ENCODE peak calls at places on chromosomes 13 and 19, in four cellular contexts. One of them, this sample, is unnamed.

GRCh38 chr19:6738726-6739389 is 622 bp upstream of the TRIP10 start:
- DNase-seq in effector memory CD4-positive, alpha-beta T cell: no peak
- DNase-seq in right lobe of liver: peak
- DNase-seq in brain microvascular endothelial cell: no peak
- DNase-seq in this sample: no peak

GRCh38 chr13:44930907-44931676 is 58.2 kb downstream of the NUFIP1 start:
- DNase-seq in effector memory CD4-positive, alpha-beta T cell: no peak
- DNase-seq in right lobe of liver: no peak
- DNase-seq in brain microvascular endothelial cell: peak
- DNase-seq in this sample: no peak

GRCh38 chr13:71517004-71517403 is 350.0 kb downstream of the DACH1 start:
- DNase-seq in effector memory CD4-positive, alpha-beta T cell: no peak
- DNase-seq in brain microvascular endothelial cell: peak
- DNase-seq in right lobe of liver: no peak
- DNase-seq in this sample: no peak

GRCh38 chr13:33751151-33751550 is 66.8 kb upstream of the RFC3 start:
- DNase-seq in effector memory CD4-positive, alpha-beta T cell: no peak
- DNase-seq in right lobe of liver: no peak
- DNase-seq in brain microvascular endothelial cell: peak
- DNase-seq in this sample: no peak

GRCh38 chr13:93700115-93700514 is 473.5 kb downstream of the GPC6 start:
- DNase-seq in right lobe of liver: no peak
- DNase-seq in brain microvascular endothelial cell: peak
- DNase-seq in effector memory CD4-positive, alpha-beta T cell: no peak
- DNase-seq in this sample: no peak

GRCh38 chr19:7907122-7907521 is 3.4 kb downstream of the MAP2K7 start:
- DNase-seq in effector memory CD4-positive, alpha-beta T cell: no peak
- DNase-seq in right lobe of liver: no peak
- DNase-seq in brain microvascular endothelial cell: no peak
- DNase-seq in this sample: no peak

GRCh38 chr13:112724788-112725345 is 35.0 kb downstream of the ATP11A start:
- DNase-seq in effector memory CD4-positive, alpha-beta T cell: no peak
- DNase-seq in brain microvascular endothelial cell: no peak
- DNase-seq in right lobe of liver: no peak
- DNase-seq in this sample: no peak

GRCh38 chr13:49664606-49665005 is 26.7 kb downstream of the EBPL start:
- DNase-seq in right lobe of liver: no peak
- DNase-seq in effector memory CD4-positive, alpha-beta T cell: no peak
- DNase-seq in brain microvascular endothelial cell: no peak
- DNase-seq in this sample: no peak

GRCh38 chr13:42190529-42190928 is 81.4 kb upstream of the AKAP11 start:
- DNase-seq in right lobe of liver: no peak
- DNase-seq in effector memory CD4-positive, alpha-beta T cell: no peak
- DNase-seq in brain microvascular endothelial cell: no peak
- DNase-seq in this sample: no peak

GRCh38 chr13:95540848-95541247 is 11.7 kb upstream of the CLDN10 start:
- DNase-seq in brain microvascular endothelial cell: no peak
- DNase-seq in right lobe of liver: no peak
- DNase-seq in effector memory CD4-positive, alpha-beta T cell: no peak
- DNase-seq in this sample: no peak

GRCh38 chr19:16285769-16286564 is 38.7 kb upstream of the KLF2 start:
- DNase-seq in effector memory CD4-positive, alpha-beta T cell: no peak
- DNase-seq in right lobe of liver: no peak
- DNase-seq in brain microvascular endothelial cell: no peak
- DNase-seq in this sample: no peak

GRCh38 chr13:29175245-29175873 is 355.2 kb downstream of the MTUS2 start:
- DNase-seq in right lobe of liver: no peak
- DNase-seq in brain microvascular endothelial cell: no peak
- DNase-seq in effector memory CD4-positive, alpha-beta T cell: no peak
- DNase-seq in this sample: no peak

GRCh38 chr13:76638882-76639281 is 247.3 kb downstream of the KCTD12 start:
- DNase-seq in right lobe of liver: no peak
- DNase-seq in brain microvascular endothelial cell: peak
- DNase-seq in effector memory CD4-positive, alpha-beta T cell: no peak
- DNase-seq in this sample: no peak

GRCh38 chr13:73945871-73946270 is 188.3 kb downstream of the KLF12 start:
- DNase-seq in right lobe of liver: no peak
- DNase-seq in brain microvascular endothelial cell: no peak
- DNase-seq in effector memory CD4-positive, alpha-beta T cell: no peak
- DNase-seq in this sample: no peak

GRCh38 chr19:41324231-41324702 is 14.3 kb downstream of the CCDC97 start:
- DNase-seq in right lobe of liver: no peak
- DNase-seq in brain microvascular endothelial cell: no peak
- DNase-seq in effector memory CD4-positive, alpha-beta T cell: no peak
- DNase-seq in this sample: no peak

GRCh38 chr13:20126460-20127262 is 34.2 kb downstream of the GJA3 start:
- DNase-seq in effector memory CD4-positive, alpha-beta T cell: no peak
- DNase-seq in right lobe of liver: no peak
- DNase-seq in brain microvascular endothelial cell: no peak
- DNase-seq in this sample: no peak

GRCh38 chr13:95462801-95463200 is 89.7 kb upstream of the CLDN10 start:
- DNase-seq in right lobe of liver: no peak
- DNase-seq in brain microvascular endothelial cell: no peak
- DNase-seq in effector memory CD4-positive, alpha-beta T cell: no peak
- DNase-seq in this sample: no peak

GRCh38 chr13:32165791-32166190 is 134.2 kb downstream of the FRY start:
- DNase-seq in effector memory CD4-positive, alpha-beta T cell: no peak
- DNase-seq in right lobe of liver: no peak
- DNase-seq in brain microvascular endothelial cell: no peak
- DNase-seq in this sample: peak

GRCh38 chr19:16347706-16348105 is 23.1 kb downstream of the KLF2 start:
- DNase-seq in effector memory CD4-positive, alpha-beta T cell: no peak
- DNase-seq in right lobe of liver: no peak
- DNase-seq in brain microvascular endothelial cell: no peak
- DNase-seq in this sample: no peak

GRCh38 chr13:77509221-77509620 is 26.3 kb upstream of the SCEL start:
- DNase-seq in effector memory CD4-positive, alpha-beta T cell: no peak
- DNase-seq in right lobe of liver: no peak
- DNase-seq in brain microvascular endothelial cell: peak
- DNase-seq in this sample: peak

GRCh38 chr13:73000027-73000674 is 58.7 kb upstream of the KLF5 start:
- DNase-seq in brain microvascular endothelial cell: no peak
- DNase-seq in effector memory CD4-positive, alpha-beta T cell: no peak
- DNase-seq in right lobe of liver: no peak
- DNase-seq in this sample: peak

GRCh38 chr19:30168760-30169159 is 203.4 kb upstream of the ZNF536 start:
- DNase-seq in brain microvascular endothelial cell: no peak
- DNase-seq in effector memory CD4-positive, alpha-beta T cell: no peak
- DNase-seq in right lobe of liver: no peak
- DNase-seq in this sample: no peak

GRCh38 chr13:101401196-101401595 is 15.1 kb downstream of the NALCN start:
- DNase-seq in brain microvascular endothelial cell: no peak
- DNase-seq in effector memory CD4-positive, alpha-beta T cell: no peak
- DNase-seq in right lobe of liver: no peak
- DNase-seq in this sample: no peak

GRCh38 chr13:113151745-113152707 is 6.4 kb upstream of the PROZ start:
- DNase-seq in effector memory CD4-positive, alpha-beta T cell: no peak
- DNase-seq in right lobe of liver: no peak
- DNase-seq in brain microvascular endothelial cell: peak
- DNase-seq in this sample: no peak

GRCh38 chr13:71661921-71662320 is 205.1 kb downstream of the DACH1 start:
- DNase-seq in effector memory CD4-positive, alpha-beta T cell: no peak
- DNase-seq in right lobe of liver: no peak
- DNase-seq in brain microvascular endothelial cell: peak
- DNase-seq in this sample: peak

GRCh38 chr13:99892866-99893504 is 78.6 kb downstream of the ZIC5 start:
- DNase-seq in brain microvascular endothelial cell: no peak
- DNase-seq in right lobe of liver: no peak
- DNase-seq in effector memory CD4-positive, alpha-beta T cell: no peak
- DNase-seq in this sample: no peak
- H3K27ac ChIP-seq in brain microvascular endothelial cell: no peak
- H3K27ac ChIP-seq in right lobe of liver: no peak
- H3K27ac ChIP-seq in effector memory CD4-positive, alpha-beta T cell: no peak
- H3K27ac ChIP-seq in this sample: no peak

GRCh38 chr13:46388308-46388707 is 1.3 kb upstream of the RUBCNL start:
- DNase-seq in effector memory CD4-positive, alpha-beta T cell: no peak
- DNase-seq in right lobe of liver: no peak
- DNase-seq in brain microvascular endothelial cell: no peak
- DNase-seq in this sample: no peak

GRCh38 chr13:46386996-46387851 is at the start of gene RUBCNL:
- DNase-seq in effector memory CD4-positive, alpha-beta T cell: no peak
- DNase-seq in brain microvascular endothelial cell: peak
- DNase-seq in right lobe of liver: peak
- DNase-seq in this sample: no peak

GRCh38 chr13:46383383-46383782 is 3.7 kb downstream of the RUBCNL start:
- DNase-seq in right lobe of liver: no peak
- DNase-seq in effector memory CD4-positive, alpha-beta T cell: no peak
- DNase-seq in brain microvascular endothelial cell: no peak
- DNase-seq in this sample: no peak

GRCh38 chr13:46386426-46386995 is 541 bp downstream of the RUBCNL start:
- DNase-seq in right lobe of liver: no peak
- DNase-seq in brain microvascular endothelial cell: no peak
- DNase-seq in effector memory CD4-positive, alpha-beta T cell: no peak
- DNase-seq in this sample: no peak

GRCh38 chr13:46385946-46386345 is 1.1 kb downstream of the RUBCNL start:
- DNase-seq in effector memory CD4-positive, alpha-beta T cell: no peak
- DNase-seq in brain microvascular endothelial cell: no peak
- DNase-seq in right lobe of liver: no peak
- DNase-seq in this sample: no peak
- H3K27ac ChIP-seq in effector memory CD4-positive, alpha-beta T cell: no peak
- H3K27ac ChIP-seq in brain microvascular endothelial cell: no peak
- H3K27ac ChIP-seq in right lobe of liver: no peak
- H3K27ac ChIP-seq in this sample: no peak

DNA sequence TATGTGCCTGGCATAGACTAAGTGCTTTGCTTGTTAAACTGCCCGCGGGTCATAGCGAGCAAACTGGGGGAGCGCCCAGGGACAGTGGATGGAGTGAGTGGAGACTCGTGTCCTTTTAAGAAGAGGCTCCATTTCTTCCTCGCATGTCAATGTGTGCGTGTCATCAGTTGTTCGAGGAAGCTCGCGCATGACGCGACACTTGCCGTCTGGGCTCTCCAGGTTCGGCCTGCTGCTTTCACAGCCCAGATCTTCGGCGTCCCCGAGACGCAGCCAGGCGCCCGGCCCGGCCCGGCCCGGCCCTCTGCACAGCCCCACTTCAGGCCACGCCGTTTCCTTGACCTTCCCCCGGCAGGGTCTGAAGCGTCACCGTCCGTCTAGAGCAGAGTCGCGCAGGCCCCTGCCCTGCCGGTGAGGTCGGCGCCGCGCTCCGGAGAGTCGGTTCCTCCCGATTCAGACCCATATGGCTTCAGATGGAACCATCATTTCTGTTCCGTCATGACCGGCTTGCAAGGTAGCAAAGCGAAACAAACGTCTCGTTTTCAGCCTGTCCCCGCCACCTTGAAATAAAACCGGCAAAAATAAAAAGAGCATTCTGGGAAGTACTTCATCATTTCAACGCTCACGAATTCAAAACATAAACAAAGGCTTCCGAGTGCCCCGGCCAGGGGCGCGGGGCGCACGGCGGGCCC is 604 bp upstream of the ARHGEF7 start:
- DNase-seq in brain microvascular endothelial cell: peak
- DNase-seq in right lobe of liver: peak
- DNase-seq in effector memory CD4-positive, alpha-beta T cell: no peak
- DNase-seq in this sample: no peak
- H3K27ac ChIP-seq in brain microvascular endothelial cell: peak
- H3K27ac ChIP-seq in right lobe of liver: peak
- H3K27ac ChIP-seq in effector memory CD4-positive, alpha-beta T cell: no peak
- H3K27ac ChIP-seq in this sample: no peak

GRCh38 chr19:2050349-2050990 is 574 bp downstream of the MKNK2 start:
- DNase-seq in right lobe of liver: peak
- DNase-seq in effector memory CD4-positive, alpha-beta T cell: no peak
- DNase-seq in brain microvascular endothelial cell: no peak
- DNase-seq in this sample: no peak

GRCh38 chr19:2049741-2050348 is 1.2 kb downstream of the MKNK2 start:
- DNase-seq in brain microvascular endothelial cell: peak
- DNase-seq in right lobe of liver: peak
- DNase-seq in effector memory CD4-positive, alpha-beta T cell: peak
- DNase-seq in this sample: no peak

GRCh38 chr19:2053601-2054389 is 2.8 kb upstream of the MKNK2 start:
- DNase-seq in right lobe of liver: peak
- DNase-seq in brain microvascular endothelial cell: no peak
- DNase-seq in effector memory CD4-positive, alpha-beta T cell: no peak
- DNase-seq in this sample: no peak

GRCh38 chr19:2050991-2051770 is at the start of gene MKNK2:
- DNase-seq in effector memory CD4-positive, alpha-beta T cell: peak
- DNase-seq in right lobe of liver: peak
- DNase-seq in brain microvascular endothelial cell: peak
- DNase-seq in this sample: no peak

GRCh38 chr19:2051771-2052704 is 994 bp upstream of the MKNK2 start:
- DNase-seq in right lobe of liver: peak
- DNase-seq in brain microvascular endothelial cell: no peak
- DNase-seq in effector memory CD4-positive, alpha-beta T cell: peak
- DNase-seq in this sample: no peak
- H3K27ac ChIP-seq in right lobe of liver: peak
- H3K27ac ChIP-seq in brain microvascular endothelial cell: no peak
- H3K27ac ChIP-seq in effector memory CD4-positive, alpha-beta T cell: peak
- H3K27ac ChIP-seq in this sample: peak

GRCh38 chr13:40963927-40964326 is 55.2 kb downstream of the ELF1 start:
- DNase-seq in effector memory CD4-positive, alpha-beta T cell: no peak
- DNase-seq in right lobe of liver: no peak
- DNase-seq in brain microvascular endothelial cell: no peak
- DNase-seq in this sample: peak

GRCh38 chr13:40958655-40959054 is 60.5 kb downstream of the ELF1 start:
- DNase-seq in effector memory CD4-positive, alpha-beta T cell: no peak
- DNase-seq in brain microvascular endothelial cell: no peak
- DNase-seq in right lobe of liver: no peak
- DNase-seq in this sample: no peak

GRCh38 chr13:40960721-40961120 is 58.4 kb downstream of the ELF1 start:
- DNase-seq in right lobe of liver: no peak
- DNase-seq in brain microvascular endothelial cell: no peak
- DNase-seq in effector memory CD4-positive, alpha-beta T cell: no peak
- DNase-seq in this sample: no peak

GRCh38 chr13:40961224-40961623 is 57.9 kb downstream of the ELF1 start:
- DNase-seq in right lobe of liver: no peak
- DNase-seq in effector memory CD4-positive, alpha-beta T cell: no peak
- DNase-seq in brain microvascular endothelial cell: no peak
- DNase-seq in this sample: no peak

GRCh38 chr13:40961826-40962225 is 57.3 kb downstream of the ELF1 start:
- DNase-seq in brain microvascular endothelial cell: no peak
- DNase-seq in right lobe of liver: no peak
- DNase-seq in effector memory CD4-positive, alpha-beta T cell: no peak
- DNase-seq in this sample: no peak
- H3K27ac ChIP-seq in brain microvascular endothelial cell: no peak
- H3K27ac ChIP-seq in right lobe of liver: no peak
- H3K27ac ChIP-seq in effector memory CD4-positive, alpha-beta T cell: peak
- H3K27ac ChIP-seq in this sample: no peak

GRCh38 chr19:47509973-47510372 is 4.9 kb downstream of the NAPA start:
- DNase-seq in effector memory CD4-positive, alpha-beta T cell: no peak
- DNase-seq in right lobe of liver: peak
- DNase-seq in brain microvascular endothelial cell: no peak
- DNase-seq in this sample: peak
- H3K27ac ChIP-seq in effector memory CD4-positive, alpha-beta T cell: no peak
- H3K27ac ChIP-seq in right lobe of liver: no peak
- H3K27ac ChIP-seq in brain microvascular endothelial cell: no peak
- H3K27ac ChIP-seq in this sample: peak

This sample was measured in epithelial cell of prostate.